ENCODE peak calls at places on chromosomes 6 and 20, in ten cellular contexts. Y is fibroblast of mammary gland, K is thoracic aorta, N is uterus, V is choroid plexus epithelial cell, D is astrocyte of the spinal cord, L is cardiac fibroblast, I is pancreas, Q is sigmoid colon, E is heart left ventricle. U is an unnamed sample.

GRCh38 chr20:53413188-53413631 is 180.4 kb downstream of the ZNF217 start:
- DNase-seq in Y (no peak), K (no peak), N (no peak), V (peak), D (no peak), L (no peak), I (peak), Q (no peak), E (no peak), U (peak)

GRCh38 chr20:57474191-57474590 is 50.7 kb downstream of the CTCFL start:
- DNase-seq in Y (no peak), K (no peak), N (no peak), V (no peak), D (no peak), L (no peak), I (no peak), Q (peak), E (no peak), U (no peak)

GRCh38 chr6:44247338-44248302 is 719 bp downstream of the HSP90AB1 start:
- DNase-seq in Y (peak), K (no peak), N (peak), V (peak), D (peak), L (peak), I (peak), Q (peak), E (peak), U (peak)

GRCh38 chr6:21886601-21887091 is 293.1 kb downstream of the SOX4 start:
- DNase-seq in Y (no peak), K (no peak), N (no peak), V (peak), D (peak), L (peak), I (no peak), Q (no peak), E (no peak), U (no peak)

GRCh38 chr6:5214570-5215052 is 46.1 kb downstream of the LYRM4 start:
- DNase-seq in Y (peak), K (no peak), N (peak), V (peak), D (peak), L (peak), I (no peak), Q (no peak), E (peak), U (peak)

GRCh38 chr6:33207569-33208088 is 671 bp upstream of the RING1 start:
- DNase-seq in Y (peak), K (no peak), N (peak), V (peak), D (peak), L (peak), I (peak), Q (peak), E (peak), U (peak)

GRCh38 chr6:35603326-35604202 is 85.2 kb downstream of the FKBP5 start:
- DNase-seq in Y (peak), K (no peak), N (no peak), V (no peak), D (peak), L (peak), I (no peak), Q (no peak), E (no peak), U (no peak)

GRCh38 chr20:13221673-13222318 is 722 bp downstream of the ISM1 start:
- DNase-seq in Y (peak), K (no peak), N (peak), V (peak), D (peak), L (peak), I (peak), Q (peak), E (peak), U (peak)

GRCh38 chr6:1940381-1940780 is 305.0 kb downstream of the GMDS start:
- DNase-seq in Y (no peak), K (no peak), N (no peak), V (peak), D (peak), L (no peak), I (no peak), Q (no peak), E (no peak), U (peak)

GRCh38 chr20:13041574-13042457 is 33.0 kb downstream of the SPTLC3 start:
- DNase-seq in Y (peak), K (no peak), N (no peak), V (peak), D (peak), L (peak), I (no peak), Q (no peak), E (no peak), U (no peak)

GRCh38 chr6:16553531-16553930 is 207.7 kb downstream of the ATXN1 start:
- DNase-seq in Y (no peak), K (no peak), N (no peak), V (no peak), D (no peak), L (no peak), I (no peak), Q (no peak), E (no peak), U (no peak)

GRCh38 chr6:149094156-149094555 is 223.4 kb upstream of the TAB2 start:
- DNase-seq in Y (peak), K (no peak), N (no peak), V (peak), D (peak), L (no peak), I (no peak), Q (no peak), E (no peak), U (no peak)

GRCh38 chr6:109052852-109053251 is 41.8 kb downstream of the SESN1 start:
- DNase-seq in Y (no peak), K (no peak), N (no peak), V (no peak), D (no peak), L (no peak), I (no peak), Q (no peak), E (no peak), U (no peak)

GRCh38 chr6:169188051-169188863 is 65.4 kb downstream of the THBS2 start:
- DNase-seq in Y (peak), K (no peak), N (no peak), V (peak), D (peak), L (peak), I (no peak), Q (no peak), E (no peak), U (no peak)

GRCh38 chr20:35174458-35175216 is 2.8 kb downstream of the PROCR start:
- DNase-seq in Y (no peak), K (no peak), N (no peak), V (peak), D (no peak), L (no peak), I (peak), Q (no peak), E (no peak), U (peak)

GRCh38 chr6:5941188-5941587 is 65.5 kb downstream of the NRN1 start:
- DNase-seq in Y (peak), K (no peak), N (no peak), V (no peak), D (peak), L (peak), I (no peak), Q (no peak), E (no peak), U (no peak)

DNA sequence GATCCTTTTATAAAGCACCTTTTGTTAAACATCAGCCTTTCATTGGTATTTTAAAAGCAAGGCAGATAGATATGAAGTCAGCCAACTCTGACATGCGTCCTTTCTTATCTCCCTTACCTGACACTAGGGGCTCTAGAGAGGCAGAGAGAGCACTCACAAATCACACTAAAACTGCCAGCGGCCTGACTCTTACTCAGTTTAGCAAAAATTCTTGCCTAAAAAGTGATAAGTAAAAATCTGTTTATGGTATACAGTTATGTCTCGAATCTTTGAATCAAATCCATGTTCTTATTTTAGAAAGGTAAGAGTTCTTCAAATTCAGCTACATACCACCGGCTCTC is 10.4 kb upstream of the TDRD6 start:
- DNase-seq in Y (no peak), K (no peak), N (no peak), V (peak), D (no peak), L (no peak), I (no peak), Q (no peak), E (no peak), U (no peak)
- TF ChIP-seq CTCF in Y (peak), K (no peak), N (no peak), V (peak), D (peak), L (peak), I (no peak), Q (no peak), E (peak), U (peak)

GRCh38 chr20:62951143-62951895 is 1.2 kb upstream of the SLC17A9 start:
- DNase-seq in Y (no peak), K (no peak), N (no peak), V (no peak), D (no peak), L (no peak), I (no peak), Q (no peak), E (no peak), U (no peak)

GRCh38 chr20:62953167-62953838 is 794 bp downstream of the SLC17A9 start:
- DNase-seq in Y (no peak), K (no peak), N (no peak), V (no peak), D (no peak), L (no peak), I (no peak), Q (peak), E (no peak), U (no peak)

GRCh38 chr20:62951896-62952372 is 575 bp upstream of the SLC17A9 start:
- DNase-seq in Y (no peak), K (no peak), N (no peak), V (no peak), D (no peak), L (no peak), I (no peak), Q (peak), E (no peak), U (no peak)

GRCh38 chr20:62953839-62954703 is 1.6 kb downstream of the SLC17A9 start:
- DNase-seq in Y (peak), K (peak), N (peak), V (peak), D (peak), L (peak), I (no peak), Q (peak), E (peak), U (peak)

GRCh38 chr20:62952373-62953166 is at the start of gene SLC17A9:
- DNase-seq in Y (peak), K (peak), N (peak), V (no peak), D (no peak), L (peak), I (peak), Q (peak), E (peak), U (peak)
- TF ChIP-seq CTCF in Y (no peak), K (no peak), N (no peak), V (no peak), D (no peak), L (no peak), I (no peak), Q (no peak), E (no peak), U (no peak)

GRCh38 chr6:84119277-84119676 is 85.7 kb downstream of the MRAP2 start:
- DNase-seq in Y (no peak), K (no peak), N (no peak), V (peak), D (no peak), L (no peak), I (no peak), Q (no peak), E (no peak), U (no peak)
- TF ChIP-seq CTCF in Y (no peak), K (no peak), N (no peak), V (peak), D (no peak), L (no peak), I (no peak), Q (no peak), E (no peak), U (no peak)

GRCh38 chr20:50278684-50279531 is 88.3 kb downstream of the CEBPB start:
- DNase-seq in Y (peak), K (no peak), N (peak), V (peak), D (no peak), L (peak), I (peak), Q (peak), E (peak), U (no peak)
- TF ChIP-seq CTCF in Y (peak), K (peak), N (peak), V (peak), D (no peak), L (peak), I (no peak), Q (no peak), E (peak), U (no peak)

DNA sequence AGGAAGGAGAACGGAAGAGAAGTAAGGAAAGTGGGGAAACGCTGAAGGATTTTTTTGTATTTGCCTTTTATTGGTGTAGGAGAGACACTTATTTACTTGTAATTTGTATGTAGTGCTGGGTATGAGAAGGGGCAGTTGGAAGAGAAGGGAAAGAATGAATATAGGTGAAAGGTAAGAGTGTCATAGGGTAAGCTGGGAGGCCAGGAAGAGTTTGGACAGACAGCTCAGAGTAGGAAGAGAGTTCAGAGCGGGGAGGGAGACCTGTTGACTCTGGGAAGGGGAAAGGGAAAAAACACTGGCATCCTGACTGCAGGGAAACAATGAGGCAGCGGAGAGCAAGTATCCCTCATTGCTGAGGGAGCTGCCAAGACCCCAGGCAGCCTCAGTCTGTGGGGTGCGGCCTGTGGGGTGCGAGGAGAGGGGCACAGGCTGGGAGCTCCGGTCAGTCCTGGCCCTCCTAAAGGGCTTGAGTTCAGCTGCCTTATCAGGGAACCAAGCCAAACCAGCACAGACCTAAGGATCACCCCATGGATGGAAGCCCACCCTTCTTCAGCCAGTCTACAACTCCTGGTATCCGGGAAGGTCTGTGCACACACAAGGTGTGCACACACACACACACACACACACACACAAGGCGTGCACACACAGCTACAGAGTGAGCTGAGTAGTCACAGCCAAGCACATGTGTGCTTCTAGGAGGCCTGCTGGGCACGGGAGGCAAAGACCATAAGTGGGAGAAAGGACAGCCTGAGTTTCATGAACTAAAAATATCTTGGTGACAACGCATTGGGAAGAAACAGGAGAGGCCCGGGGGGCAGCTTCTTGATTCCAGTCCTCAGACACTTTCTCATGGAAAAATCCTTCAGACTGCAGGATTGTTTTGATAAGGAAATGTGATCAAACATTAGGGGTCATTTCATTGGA is 2.9 kb downstream of the TRAF3IP2 start:
- DNase-seq in Y (peak), K (peak), N (peak), V (peak), D (peak), L (peak), I (no peak), Q (peak), E (peak), U (no peak)
- TF ChIP-seq CTCF in Y (no peak), K (no peak), N (no peak), V (no peak), D (no peak), L (no peak), I (no peak), Q (no peak), E (no peak), U (no peak)

DNA sequence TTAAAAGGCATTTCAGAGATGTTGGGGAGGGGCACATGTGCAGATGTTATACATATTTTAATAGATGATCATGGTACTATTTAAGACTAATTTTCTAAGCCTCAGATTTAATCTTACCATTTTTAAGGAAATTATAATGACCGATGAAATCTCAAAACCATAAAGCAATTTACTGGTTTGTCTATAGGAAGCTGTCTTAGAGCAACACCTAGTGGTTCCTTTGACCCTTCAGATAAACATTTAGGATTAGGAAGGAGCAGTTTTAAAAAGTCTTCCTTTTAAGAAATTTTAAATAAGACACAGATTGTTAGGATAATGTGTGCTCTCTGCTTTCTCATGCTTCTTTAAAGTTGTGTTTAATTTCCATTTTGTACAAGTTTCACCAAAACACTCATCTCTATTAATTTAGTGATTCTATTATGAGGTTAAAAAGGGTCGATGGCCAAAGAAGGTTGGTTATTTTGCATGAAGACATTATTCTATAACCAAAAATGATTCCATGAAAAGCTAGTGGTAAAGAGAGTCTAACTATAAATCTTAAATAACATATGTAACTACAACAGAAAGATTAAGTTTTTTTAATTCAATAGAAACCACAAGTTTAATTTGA is 376.4 kb downstream of the HACE1 start:
- DNase-seq in Y (peak), K (no peak), N (no peak), V (peak), D (peak), L (peak), I (no peak), Q (no peak), E (no peak), U (no peak)
- TF ChIP-seq CTCF in Y (peak), K (no peak), N (no peak), V (peak), D (peak), L (peak), I (no peak), Q (no peak), E (peak), U (peak)

GRCh38 chr6:135008941-135009290 is 45.7 kb downstream of the HBS1L start:
- DNase-seq in Y (no peak), K (no peak), N (no peak), V (no peak), D (no peak), L (no peak), I (no peak), Q (no peak), E (no peak), U (no peak)

GRCh38 chr6:135013211-135013610 is 41.4 kb downstream of the HBS1L start:
- DNase-seq in Y (no peak), K (no peak), N (no peak), V (no peak), D (no peak), L (no peak), I (no peak), Q (no peak), E (no peak), U (no peak)

GRCh38 chr6:135014353-135014832 is 40.2 kb downstream of the HBS1L start:
- DNase-seq in Y (no peak), K (no peak), N (no peak), V (no peak), D (no peak), L (no peak), I (no peak), Q (no peak), E (no peak), U (no peak)

GRCh38 chr6:135012764-135013163 is 41.9 kb downstream of the HBS1L start:
- DNase-seq in Y (peak), K (no peak), N (no peak), V (peak), D (peak), L (peak), I (no peak), Q (no peak), E (no peak), U (no peak)

DNA sequence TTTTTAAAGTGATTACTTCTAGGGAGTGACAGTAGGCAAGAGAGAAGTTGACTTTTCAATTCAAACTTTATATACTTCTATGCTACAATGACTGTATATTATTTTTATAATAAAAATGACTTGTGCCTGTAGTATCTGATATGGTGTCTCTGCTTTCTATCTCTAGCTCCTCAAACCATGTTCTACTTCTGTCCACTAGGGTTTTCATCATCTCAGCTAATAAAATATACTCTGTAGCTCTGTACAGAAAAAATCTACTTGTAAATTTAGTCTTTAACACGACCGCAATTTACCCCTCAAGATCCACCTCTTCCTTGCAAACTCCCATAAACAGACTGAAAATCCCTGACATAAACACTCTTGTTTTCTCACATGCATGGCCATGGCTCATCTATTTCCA is 42.3 kb downstream of the HBS1L start:
- DNase-seq in Y (no peak), K (no peak), N (no peak), V (no peak), D (no peak), L (no peak), I (no peak), Q (no peak), E (no peak), U (no peak)
- TF ChIP-seq CTCF in Y (no peak), K (no peak), N (no peak), V (no peak), D (peak), L (no peak), I (no peak), Q (no peak), E (peak), U (no peak)

GRCh38 chr6:71245265-71246049 is 43.2 kb upstream of the OGFRL1 start:
- DNase-seq in Y (no peak), K (no peak), N (no peak), V (no peak), D (no peak), L (no peak), I (no peak), Q (no peak), E (no peak), U (no peak)

GRCh38 chr6:71246596-71246995 is 42.0 kb upstream of the OGFRL1 start:
- DNase-seq in Y (no peak), K (no peak), N (no peak), V (no peak), D (no peak), L (no peak), I (no peak), Q (no peak), E (no peak), U (no peak)

GRCh38 chr6:71250050-71250689 is 38.4 kb upstream of the OGFRL1 start:
- DNase-seq in Y (peak), K (no peak), N (no peak), V (peak), D (peak), L (peak), I (no peak), Q (no peak), E (no peak), U (no peak)

GRCh38 chr6:71248866-71249265 is 39.7 kb upstream of the OGFRL1 start:
- DNase-seq in Y (no peak), K (no peak), N (no peak), V (no peak), D (no peak), L (peak), I (no peak), Q (no peak), E (no peak), U (no peak)

GRCh38 chr6:71248306-71248705 is 40.3 kb upstream of the OGFRL1 start:
- DNase-seq in Y (peak), K (no peak), N (no peak), V (peak), D (peak), L (peak), I (no peak), Q (no peak), E (no peak), U (peak)
- TF ChIP-seq CTCF in Y (no peak), K (no peak), N (no peak), V (no peak), D (no peak), L (no peak), I (no peak), Q (no peak), E (no peak), U (no peak)